ENCODE peak calls at places on chromosomes 7 and 10, in ten cellular contexts. F is left ventricle myocardium inferior, W is SJSA1, R is OCI-LY7, A is GM23248, O is hepatocyte, P is sigmoid colon, Y is gastrocnemius medialis, C is IMR-90, E is PC-3. B is an unnamed sample.

GRCh38 chr10:103736763-103737162 is 118.6 kb downstream of the SH3PXD2A start:
- DNase-seq in R (peak; percentile 60), W (no peak), O (no peak), E (peak; percentile 46), F (no peak), P (no peak), A (no peak), Y (no peak), C (no peak), B (no peak)

GRCh38 chr10:82288461-82288881 is 413.5 kb downstream of the NRG3 start:
- DNase-seq in Y (no peak), C (no peak), P (no peak), E (no peak), F (no peak), W (no peak), R (no peak), O (no peak), A (peak; percentile 20), B (no peak)

GRCh38 chr10:30528427-30528782 is 94.4 kb downstream of the MAP3K8 start:
- DNase-seq in R (no peak), P (peak; percentile 15), A (no peak), O (no peak), C (no peak), W (no peak), Y (no peak), E (no peak), F (no peak), B (no peak)

GRCh38 chr10:3636356-3637181 is 148.4 kb downstream of the KLF6 start:
- DNase-seq in W (no peak), O (no peak), F (no peak), A (peak; percentile 51), R (no peak), C (no peak), P (no peak), E (peak; percentile 4), Y (no peak), B (no peak)

GRCh38 chr7:98051118-98051744 is 55.4 kb upstream of the LMTK2 start:
- DNase-seq in Y (no peak), R (peak; percentile 59), W (peak; percentile 43), P (no peak), O (peak; percentile 32), A (no peak), C (no peak), E (no peak), F (no peak), B (no peak)

GRCh38 chr7:30348083-30348560 is 63.7 kb downstream of the ZNRF2 start:
- DNase-seq in P (no peak), E (peak; percentile 80), Y (no peak), W (peak; percentile 65), R (peak; percentile 58), F (no peak), O (peak; percentile 8), A (peak; percentile 95), C (peak; percentile 88), B (no peak)

GRCh38 chr10:84902549-84902948 is 574.2 kb downstream of the CCSER2 start:
- DNase-seq in P (no peak), A (no peak), F (no peak), Y (no peak), E (no peak), W (no peak), O (no peak), R (no peak), C (no peak), B (no peak)

GRCh38 chr10:71338728-71339495 is 19.9 kb downstream of the SLC29A3 start:
- DNase-seq in F (no peak), Y (no peak), E (peak; percentile 38), O (peak; percentile 55), W (no peak), C (no peak), P (no peak), A (no peak), R (no peak), B (no peak)

GRCh38 chr10:71659050-71659738 is 60.4 kb downstream of the C10orf105 start:
- DNase-seq in C (no peak), F (no peak), R (no peak), W (no peak), Y (no peak), P (no peak), E (no peak), O (peak; percentile 36), A (no peak), B (no peak)

GRCh38 chr10:97659589-97659988 is 19.1 kb downstream of the PI4K2A start:
- DNase-seq in R (no peak), A (peak; percentile 58), W (no peak), E (no peak), P (no peak), O (no peak), C (peak; percentile 75), F (no peak), Y (no peak), B (no peak)

DNA sequence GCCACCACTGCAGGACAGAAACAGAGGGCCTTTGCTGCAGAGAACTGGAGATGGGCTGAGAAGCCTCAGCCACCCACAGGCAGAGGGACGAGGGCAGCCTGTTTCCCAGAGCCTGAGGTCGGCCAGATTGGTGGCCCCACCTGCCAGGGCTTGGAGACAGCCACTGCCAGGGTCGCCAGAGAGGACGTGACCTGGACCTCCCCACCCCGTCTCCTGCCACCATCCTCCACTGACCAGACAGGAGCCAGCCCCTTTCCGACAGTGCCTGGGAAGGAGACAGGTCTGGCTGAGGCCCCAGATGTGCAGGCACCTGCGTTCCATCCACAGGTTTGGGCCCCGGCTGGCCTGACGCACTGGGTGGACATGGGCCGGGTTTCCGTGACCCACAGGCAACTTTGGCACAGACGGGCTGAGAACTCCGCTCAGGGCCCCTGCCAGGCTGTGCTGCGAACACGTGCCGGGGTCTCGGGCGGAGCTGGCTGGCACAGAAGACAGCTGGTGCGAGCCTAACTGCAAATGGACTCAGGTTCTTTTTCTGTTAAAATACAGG is 7.1 kb downstream of the COX19 start:
- DNase-seq in A (no peak), R (no peak), C (no peak), Y (no peak), O (no peak), E (no peak), P (no peak), F (no peak), W (no peak), B (no peak)
- H3K36me3 ChIP-seq in A (peaks cover 25% of the 10 kb centered on the region), R (peaks cover 70% of the 10 kb centered on the region), C (peaks cover 38% of the 10 kb centered on the region), Y (no peaks in the 10 kb centered on the region), O (no peaks in the 10 kb centered on the region), E (peaks cover 38% of the 10 kb centered on the region), P (peaks cover 33% of the 10 kb centered on the region), F (peaks cover 62% of the 10 kb centered on the region), W (peaks cover 62% of the 10 kb centered on the region), B (peaks cover 65% of the 10 kb centered on the region)

GRCh38 chr10:127997937-127998336 is 91.0 kb downstream of the PTPRE start:
- DNase-seq in E (no peak), P (peak; percentile 29), W (no peak), C (no peak), Y (no peak), R (no peak), F (no peak), A (no peak), O (no peak), B (no peak)

GRCh38 chr10:127999801-128000200 is 92.9 kb downstream of the PTPRE start:
- DNase-seq in W (no peak), O (no peak), E (no peak), A (no peak), R (no peak), C (no peak), Y (no peak), F (no peak), P (peak; percentile 19), B (no peak)

GRCh38 chr10:127998517-127999144 is 91.7 kb downstream of the PTPRE start:
- DNase-seq in R (no peak), A (no peak), F (no peak), C (no peak), E (no peak), W (no peak), P (peak; percentile 46), Y (no peak), O (no peak), B (no peak)

GRCh38 chr10:128000660-128001059 is 93.8 kb downstream of the PTPRE start:
- DNase-seq in F (peak; percentile 56), P (peak; percentile 28), E (peak; percentile 52), Y (no peak), C (no peak), R (no peak), O (no peak), W (no peak), A (peak; percentile 80), B (no peak)

DNA sequence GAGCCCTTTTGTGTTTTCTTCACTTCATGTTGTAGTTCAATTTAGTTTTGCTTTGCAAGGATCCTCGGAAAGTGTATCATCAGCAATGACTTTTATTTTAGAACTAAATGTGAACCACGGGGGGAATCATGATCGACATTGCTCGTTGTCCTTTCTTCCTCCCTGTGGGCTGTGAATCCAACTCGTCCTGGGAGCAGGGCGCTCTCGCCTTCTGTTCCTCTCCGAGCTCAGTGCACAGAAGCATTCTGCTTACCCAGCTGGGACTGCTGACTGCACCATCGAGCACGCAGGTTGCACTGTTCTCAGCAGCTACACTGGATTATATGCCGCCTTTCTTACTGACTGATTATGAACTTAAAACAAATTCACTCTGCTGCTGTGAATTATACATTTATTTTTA is 92.4 kb downstream of the PTPRE start:
- DNase-seq in P (peak; percentile 58), C (no peak), O (no peak), Y (no peak), E (no peak), R (no peak), A (no peak), F (no peak), W (no peak), B (no peak)
- H3K4me1 ChIP-seq in P (no peaks in the 10 kb centered on the region), C (no peaks in the 10 kb centered on the region), O (no peaks in the 10 kb centered on the region), Y (no peaks in the 10 kb centered on the region), E (no peaks in the 10 kb centered on the region), R (no peaks in the 10 kb centered on the region), A (peaks cover 19% of the 10 kb centered on the region), F (peaks cover 59% of the 10 kb centered on the region), W (no peaks in the 10 kb centered on the region), B (peaks cover 5% of the 10 kb centered on the region)

DNA sequence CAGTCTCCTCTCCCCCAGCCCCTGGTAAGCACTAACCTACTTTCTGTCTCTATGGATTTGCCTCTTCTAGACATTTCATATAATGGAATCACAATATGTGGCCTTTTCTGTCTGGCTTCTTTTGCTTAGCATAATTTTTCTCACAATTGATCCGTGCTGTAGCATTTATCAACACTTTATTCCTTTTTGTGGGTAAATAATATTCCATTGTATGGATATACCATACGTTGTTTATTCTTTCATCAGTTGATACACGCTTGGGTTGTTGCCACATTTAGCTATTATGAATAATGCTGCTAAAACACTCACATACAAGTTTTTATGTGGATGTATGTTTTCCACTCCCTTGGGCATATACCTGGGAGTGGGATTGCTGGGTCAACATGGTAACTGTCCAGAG is 25.8 kb downstream of the MCM10 start:
- DNase-seq in A (no peak), W (no peak), E (no peak), C (no peak), P (no peak), F (no peak), Y (no peak), O (no peak), R (no peak), B (no peak)
- H3K36me3 ChIP-seq in A (no peaks in the 10 kb centered on the region), W (peaks cover 84% of the 10 kb centered on the region), E (no peaks in the 10 kb centered on the region), C (peaks cover 5% of the 10 kb centered on the region), P (no peaks in the 10 kb centered on the region), F (no peaks in the 10 kb centered on the region), Y (no peaks in the 10 kb centered on the region), O (no peaks in the 10 kb centered on the region), R (peaks cover 100% of the 10 kb centered on the region), B (no peaks in the 10 kb centered on the region)

DNA sequence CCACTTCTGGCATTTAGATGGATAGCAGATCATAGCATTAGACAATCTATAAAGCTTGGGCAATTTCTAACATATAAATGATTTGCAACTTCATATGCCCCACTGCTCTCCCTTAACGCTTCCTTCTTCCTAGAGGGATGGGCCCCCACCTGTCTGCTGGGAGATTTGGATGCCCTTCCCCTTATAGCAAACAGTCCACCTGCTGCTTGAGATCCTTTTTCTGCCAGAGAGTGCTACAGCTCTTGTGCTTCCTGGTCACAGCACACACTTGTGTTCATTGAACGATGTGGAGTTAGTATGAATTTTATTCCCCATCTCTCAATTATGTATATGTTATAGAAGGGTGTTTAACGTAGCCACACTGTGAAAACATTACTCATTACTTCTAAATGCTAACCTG is 10.4 kb upstream of the PCGF5 start:
- DNase-seq in O (no peak), C (no peak), F (no peak), Y (no peak), R (no peak), A (no peak), W (no peak), E (no peak), P (no peak), B (no peak)
- H3K4me1 ChIP-seq in O (no peaks in the 10 kb centered on the region), C (peaks cover 2% of the 10 kb centered on the region), F (peaks cover 50% of the 10 kb centered on the region), Y (peaks cover 20% of the 10 kb centered on the region), R (peaks cover 61% of the 10 kb centered on the region), A (no peaks in the 10 kb centered on the region), W (no peaks in the 10 kb centered on the region), E (no peaks in the 10 kb centered on the region), P (no peaks in the 10 kb centered on the region), B (peaks cover 62% of the 10 kb centered on the region)

B was measured in tibial artery.